ENCODE peak calls at places on chromosomes 4 and X, in four cellular contexts. One of them, this sample, is unnamed.

GRCh38 chrX:119802546-119802945 is 11.1 kb upstream of the RPL39 start:
- DNase-seq in GM12878: no peak
- DNase-seq in SK-N-SH: no peak
- DNase-seq in K562: no peak
- DNase-seq in this sample: no peak

GRCh38 chrX:38538134-38538533 is 23.2 kb upstream of the TSPAN7 start:
- DNase-seq in SK-N-SH: no peak
- DNase-seq in K562: no peak
- DNase-seq in GM12878: no peak
- DNase-seq in this sample: no peak

GRCh38 chrX:123169247-123169901 is 14.7 kb upstream of the GRIA3 start:
- DNase-seq in SK-N-SH: no peak
- DNase-seq in GM12878: no peak
- DNase-seq in K562: no peak
- DNase-seq in this sample: peak; percentile 35

GRCh38 chrX:123731987-123732678 is 719 bp downstream of the THOC2 start:
- DNase-seq in K562: peak; percentile 17
- DNase-seq in SK-N-SH: peak; percentile 44
- DNase-seq in GM12878: no peak
- DNase-seq in this sample: no peak

GRCh38 chrX:41733939-41734338 is 10.0 kb downstream of the GPR82 start:
- DNase-seq in K562: no peak
- DNase-seq in SK-N-SH: no peak
- DNase-seq in GM12878: peak; percentile 90
- DNase-seq in this sample: no peak

GRCh38 chrX:3638280-3638873 is 75.1 kb downstream of the PRKX start:
- DNase-seq in GM12878: peak; percentile 16
- DNase-seq in SK-N-SH: peak; percentile 57
- DNase-seq in K562: peak; percentile 52
- DNase-seq in this sample: peak; percentile 11

GRCh38 chrX:103254171-103254824 is 657 bp downstream of the TCEAL8 start:
- DNase-seq in SK-N-SH: peak; percentile 55
- DNase-seq in GM12878: peak; percentile 3
- DNase-seq in K562: peak; percentile 37
- DNase-seq in this sample: peak; percentile 5

GRCh38 chr4:15197005-15197404 is 194.7 kb downstream of the CPEB2 start:
- DNase-seq in K562: no peak
- DNase-seq in GM12878: no peak
- DNase-seq in SK-N-SH: peak; percentile 35
- DNase-seq in this sample: peak; percentile 23

GRCh38 chrX:100635989-100636320 is 651 bp downstream of the TSPAN6 start:
- DNase-seq in GM12878: no peak
- DNase-seq in K562: no peak
- DNase-seq in SK-N-SH: no peak
- DNase-seq in this sample: no peak

GRCh38 chrX:42093756-42094155 is 170.4 kb upstream of the CASK start:
- DNase-seq in GM12878: peak; percentile 43
- DNase-seq in K562: no peak
- DNase-seq in SK-N-SH: no peak
- DNase-seq in this sample: no peak

GRCh38 chr4:29326816-29327215 is 1393.4 kb upstream of the PCDH7 start:
- DNase-seq in SK-N-SH: no peak
- DNase-seq in GM12878: no peak
- DNase-seq in K562: no peak
- DNase-seq in this sample: no peak

GRCh38 chrX:154351183-154352011 is 23.0 kb downstream of the FLNA start:
- DNase-seq in SK-N-SH: no peak
- DNase-seq in K562: no peak
- DNase-seq in GM12878: no peak
- DNase-seq in this sample: no peak

GRCh38 chrX:107576392-107576791 is 51.9 kb upstream of the PRPS1 start:
- DNase-seq in K562: no peak
- DNase-seq in GM12878: no peak
- DNase-seq in SK-N-SH: no peak
- DNase-seq in this sample: no peak

GRCh38 chr4:119897260-119897659 is 169.4 kb downstream of the MAD2L1 start:
- DNase-seq in SK-N-SH: peak; percentile 31
- DNase-seq in K562: no peak
- DNase-seq in GM12878: no peak
- DNase-seq in this sample: no peak

GRCh38 chrX:72046447-72046846 is 85.3 kb downstream of the RTL5 start:
- DNase-seq in K562: no peak
- DNase-seq in SK-N-SH: peak; percentile 66
- DNase-seq in GM12878: no peak
- DNase-seq in this sample: no peak

GRCh38 chrX:15334561-15334960 is 762 bp downstream of the PIGA start:
- DNase-seq in GM12878: no peak
- DNase-seq in K562: peak; percentile 4
- DNase-seq in SK-N-SH: no peak
- DNase-seq in this sample: no peak

GRCh38 chrX:1336331-1337143 is at the start of gene IL3RA:
- DNase-seq in K562: no peak
- DNase-seq in SK-N-SH: no peak
- DNase-seq in GM12878: peak; percentile 52
- DNase-seq in this sample: no peak

GRCh38 chr4:182206916-182207315 is 36.3 kb upstream of the TENM3 start:
- DNase-seq in K562: no peak
- DNase-seq in SK-N-SH: no peak
- DNase-seq in GM12878: no peak
- DNase-seq in this sample: no peak

GRCh38 chr4:152581536-152582160 is 45.8 kb upstream of the FBXW7 start:
- DNase-seq in SK-N-SH: no peak
- DNase-seq in K562: peak; percentile 22
- DNase-seq in GM12878: no peak
- DNase-seq in this sample: no peak

GRCh38 chr4:6128221-6128871 is 72.0 kb downstream of the JAKMIP1 start:
- DNase-seq in SK-N-SH: no peak
- DNase-seq in GM12878: no peak
- DNase-seq in K562: no peak
- DNase-seq in this sample: peak; percentile 46

GRCh38 chr4:24805036-24805435 is 9.7 kb downstream of the SOD3 start:
- DNase-seq in GM12878: no peak
- DNase-seq in SK-N-SH: no peak
- DNase-seq in K562: no peak
- DNase-seq in this sample: no peak

GRCh38 chr4:110636231-110636676 is 13.4 kb upstream of the PITX2 start:
- DNase-seq in GM12878: no peak
- DNase-seq in SK-N-SH: no peak
- DNase-seq in K562: no peak
- DNase-seq in this sample: no peak

GRCh38 chr4:1543561-1543960 is 137.3 kb upstream of the NKX1-1 start:
- DNase-seq in GM12878: no peak
- DNase-seq in SK-N-SH: no peak
- DNase-seq in K562: no peak
- DNase-seq in this sample: no peak

GRCh38 chrX:11105080-11105479 is 6.1 kb upstream of the HCCS start:
- DNase-seq in K562: peak; percentile 13
- DNase-seq in SK-N-SH: no peak
- DNase-seq in GM12878: no peak
- DNase-seq in this sample: no peak

GRCh38 chr4:60020389-60020788 is 1179.7 kb upstream of the ADGRL3 start:
- DNase-seq in SK-N-SH: no peak
- DNase-seq in GM12878: no peak
- DNase-seq in K562: no peak
- DNase-seq in this sample: no peak

GRCh38 chrX:116667346-116667745 is 204.6 kb upstream of the CT83 start:
- DNase-seq in K562: no peak
- DNase-seq in GM12878: no peak
- DNase-seq in SK-N-SH: no peak
- DNase-seq in this sample: no peak

GRCh38 chr4:156970501-156971167 is 965 bp downstream of the PDGFC start:
- DNase-seq in SK-N-SH: peak; percentile 68
- DNase-seq in GM12878: no peak
- DNase-seq in K562: no peak
- DNase-seq in this sample: peak; percentile 61

GRCh38 chr4:52001616-52002015 is 18.5 kb downstream of the LRRC66 start:
- DNase-seq in SK-N-SH: no peak
- DNase-seq in K562: no peak
- DNase-seq in GM12878: no peak
- DNase-seq in this sample: no peak
- TF ChIP-seq NFIC in SK-N-SH: no peak
- TF ChIP-seq NFIC in K562: no peak
- TF ChIP-seq NFIC in GM12878: no peak
- TF ChIP-seq NFIC in this sample: no peak

DNA sequence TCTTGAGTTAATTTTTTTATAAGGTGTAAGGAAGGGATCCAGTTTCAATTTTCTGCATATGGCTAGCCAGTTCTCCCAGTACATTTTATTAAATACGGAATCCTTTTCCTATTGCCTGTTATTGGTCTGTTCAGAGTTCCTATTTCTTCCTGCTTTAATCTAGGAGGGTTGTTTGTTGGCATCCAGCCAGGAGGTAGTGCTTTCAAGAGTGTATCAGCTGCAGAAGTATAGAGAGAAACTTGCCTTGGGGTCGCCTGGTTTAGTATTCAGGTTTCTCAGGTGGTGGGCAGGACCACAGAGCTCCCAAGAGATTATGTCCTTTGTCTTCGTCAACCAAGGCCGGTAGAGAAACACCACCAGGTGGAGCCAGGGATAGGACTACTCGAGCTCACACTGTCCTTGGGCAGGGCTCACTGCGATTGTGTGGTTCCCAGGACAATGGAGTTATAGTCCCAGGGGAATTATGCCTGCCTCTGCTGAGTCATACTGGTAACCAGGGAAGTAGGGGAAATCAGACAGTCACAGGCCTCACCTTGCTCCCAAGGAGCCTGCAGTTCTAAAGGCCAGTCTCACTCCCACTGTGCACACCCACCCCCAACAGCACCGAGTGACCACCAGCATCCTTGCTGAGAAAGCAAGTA is 168.1 kb downstream of the VSIG4 start:
- DNase-seq in SK-N-SH: no peak
- DNase-seq in GM12878: peak; percentile 50
- DNase-seq in K562: peak; percentile 24
- DNase-seq in this sample: peak; percentile 41
- TF ChIP-seq NFIC in SK-N-SH: no peak
- TF ChIP-seq NFIC in GM12878: no peak
- TF ChIP-seq NFIC in K562: peak; percentile 93
- TF ChIP-seq NFIC in this sample: no peak

GRCh38 chr4:103008875-103009729 is 10.4 kb downstream of the SLC9B1 start:
- DNase-seq in SK-N-SH: peak; percentile 54
- DNase-seq in K562: peak; percentile 25
- DNase-seq in GM12878: peak; percentile 46
- DNase-seq in this sample: peak; percentile 72
- TF ChIP-seq NFIC in SK-N-SH: no peak
- TF ChIP-seq NFIC in K562: no peak
- TF ChIP-seq NFIC in GM12878: no peak
- TF ChIP-seq NFIC in this sample: no peak

DNA sequence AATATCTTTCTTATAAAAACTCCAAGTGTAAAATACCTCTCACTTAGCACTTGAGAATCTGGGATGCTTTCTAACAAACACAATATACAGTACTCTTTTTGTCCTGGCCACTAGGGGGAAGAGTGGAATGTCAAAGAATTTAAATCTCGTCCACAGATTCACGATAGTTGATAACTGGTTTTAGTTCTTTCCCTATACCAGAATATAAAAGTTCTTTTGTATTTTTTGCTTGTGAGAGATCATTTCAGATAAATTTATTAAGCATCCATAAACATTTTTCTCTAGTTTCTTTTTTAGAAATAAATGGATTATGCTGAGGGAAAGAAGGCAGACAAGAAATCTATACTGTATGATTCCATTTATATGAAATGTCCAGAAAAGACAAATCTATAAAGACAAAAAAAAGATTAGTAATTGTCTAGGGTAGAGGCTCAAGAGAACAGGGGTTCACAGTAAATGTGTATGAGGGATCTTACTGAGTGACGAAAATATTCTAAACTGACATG is 50.4 kb downstream of the MGARP start:
- DNase-seq in SK-N-SH: peak; percentile 59
- DNase-seq in K562: peak; percentile 40
- DNase-seq in GM12878: no peak
- DNase-seq in this sample: peak; percentile 50
- TF ChIP-seq NFIC in SK-N-SH: no peak
- TF ChIP-seq NFIC in K562: no peak
- TF ChIP-seq NFIC in GM12878: no peak
- TF ChIP-seq NFIC in this sample: no peak

DNA sequence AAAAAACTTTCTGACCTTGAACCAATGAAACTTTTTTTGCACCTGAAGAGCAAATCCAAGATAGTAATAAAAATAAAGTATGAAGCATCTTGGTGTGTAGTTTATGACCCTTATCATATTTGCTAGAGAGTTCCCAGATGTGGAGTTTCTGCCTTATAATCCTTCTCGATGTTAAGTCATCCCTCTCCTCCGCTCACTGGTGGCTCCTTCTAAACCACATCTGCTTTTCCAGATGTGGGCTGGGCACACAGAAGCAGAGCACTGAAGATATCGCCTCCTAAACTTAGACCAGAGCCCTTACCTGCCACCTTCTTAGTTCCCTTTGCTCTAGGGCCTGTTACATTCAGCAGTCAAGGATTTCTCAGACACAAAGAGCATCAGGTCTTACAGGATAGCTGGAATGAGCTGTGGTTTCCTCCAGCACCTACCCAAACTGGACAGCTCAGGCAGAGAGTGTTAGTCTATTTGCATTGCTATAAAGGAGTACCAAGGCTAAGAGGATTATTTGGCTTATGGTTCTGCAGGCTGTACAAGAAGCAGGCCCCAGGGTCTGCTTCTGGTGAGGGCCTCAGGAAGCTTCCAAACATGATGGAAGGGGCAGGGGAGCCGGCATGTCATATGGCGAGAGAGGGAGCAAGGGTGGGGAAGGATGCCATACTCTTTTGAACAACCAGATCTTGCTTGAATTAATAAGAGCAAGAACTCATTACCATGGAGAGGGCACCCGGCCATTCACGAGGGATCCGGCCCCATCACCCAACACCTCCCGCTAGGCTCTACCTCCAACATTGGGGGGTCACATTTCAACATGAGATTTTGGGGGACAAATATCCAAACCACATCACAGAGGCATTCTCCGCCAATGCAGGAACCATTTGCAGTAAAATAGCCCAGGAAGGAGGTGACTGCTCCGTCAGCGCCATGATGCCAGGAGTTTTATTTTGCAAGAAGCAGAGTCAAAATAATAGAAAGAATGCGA is 75.6 kb upstream of the HELT start:
- DNase-seq in SK-N-SH: no peak
- DNase-seq in GM12878: no peak
- DNase-seq in K562: no peak
- DNase-seq in this sample: no peak
- TF ChIP-seq NFIC in SK-N-SH: no peak
- TF ChIP-seq NFIC in GM12878: no peak
- TF ChIP-seq NFIC in K562: no peak
- TF ChIP-seq NFIC in this sample: no peak

This sample was measured in HepG2.